ENCODE peak calls at places on chromosomes 2 and 18, in seven cellular contexts. C, E, P, O, A, R and B are unnamed samples. For H3K9me3, the result is how much of the 10 kb centered on the place peaks cover.

GRCh38 chr2:198309673-198310280 is 505.4 kb downstream of the PLCL1 start:
- DNase-seq in O (no peak), C (peak), A (peak), E (peak), R (peak), P (peak), B (peak)

GRCh38 chr2:120313695-120314615 is 32.0 kb upstream of the INHBB start:
- DNase-seq in O (no peak), E (no peak), R (no peak), C (no peak), P (no peak), A (no peak), B (no peak)

GRCh38 chr2:88897718-88898117 is 206.2 kb downstream of the RPIA start:
- DNase-seq in E (no peak), R (no peak), O (no peak), P (no peak), A (no peak), C (no peak), B (no peak)

GRCh38 chr18:79938196-79938595 is 13.3 kb downstream of the SLC66A2 start:
- DNase-seq in R (no peak), E (no peak), O (no peak), A (peak), C (no peak), P (no peak), B (no peak)

GRCh38 chr2:96239091-96239490 is 26.7 kb downstream of the TMEM127 start:
- DNase-seq in A (no peak), P (no peak), O (no peak), E (no peak), C (no peak), R (no peak), B (no peak)

GRCh38 chr18:12659904-12660605 is 2.1 kb upstream of the SPIRE1 start:
- DNase-seq in P (peak), O (no peak), R (peak), A (peak), E (peak), C (no peak), B (peak)

GRCh38 chr2:85165291-85165690 is 32.1 kb downstream of the TCF7L1 start:
- DNase-seq in R (no peak), O (no peak), C (no peak), E (no peak), A (peak), P (no peak), B (no peak)

GRCh38 chr2:203394519-203395227 is 66.5 kb downstream of the ABI2 start:
- DNase-seq in O (no peak), E (no peak), R (peak), P (no peak), C (no peak), A (peak), B (peak)

GRCh38 chr2:147223119-147223518 is 621.7 kb upstream of the ACVR2A start:
- DNase-seq in R (no peak), P (no peak), A (peak), O (no peak), E (no peak), C (no peak), B (no peak)

GRCh38 chr18:708096-708495 is 4.3 kb downstream of the ENOSF1 start:
- DNase-seq in E (no peak), A (no peak), P (no peak), C (no peak), R (no peak), O (peak), B (no peak)

GRCh38 chr2:105671156-105671555 is 73.6 kb upstream of the NCK2 start:
- DNase-seq in P (peak), O (peak), E (no peak), R (no peak), A (no peak), C (no peak), B (no peak)

GRCh38 chr18:78799382-78800089 is 180.1 kb upstream of the SALL3 start:
- DNase-seq in A (no peak), R (no peak), P (no peak), C (no peak), O (no peak), E (no peak), B (no peak)

GRCh38 chr18:78804206-78805030 is 175.2 kb upstream of the SALL3 start:
- DNase-seq in P (no peak), O (no peak), E (no peak), C (no peak), A (no peak), R (no peak), B (no peak)

GRCh38 chr18:78798402-78799175 is 181.0 kb upstream of the SALL3 start:
- DNase-seq in P (no peak), E (no peak), A (no peak), R (no peak), O (no peak), C (no peak), B (no peak)

GRCh38 chr18:78803104-78803503 is 176.5 kb upstream of the SALL3 start:
- DNase-seq in E (no peak), P (no peak), R (no peak), A (no peak), O (no peak), C (no peak), B (no peak)

DNA sequence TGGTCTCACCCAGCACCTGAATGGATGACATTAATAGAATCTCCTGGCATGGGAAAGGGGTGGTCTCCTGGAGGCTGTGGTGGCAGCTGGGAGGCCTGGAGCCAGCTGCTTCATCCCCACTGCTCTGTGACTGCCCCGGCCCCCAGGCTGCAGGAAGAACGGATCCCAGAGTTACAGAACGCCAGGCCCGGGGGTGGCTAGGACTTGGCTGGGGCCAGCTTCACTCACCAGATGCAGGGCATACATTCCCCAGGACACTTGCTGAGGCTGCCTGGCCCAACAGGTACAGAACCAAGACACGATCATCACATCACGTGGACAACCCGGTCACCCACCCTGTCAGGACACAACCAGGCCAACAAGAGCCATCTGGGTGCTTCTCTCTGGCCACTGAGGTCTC is 178.6 kb upstream of the SALL3 start:
- DNase-seq in P (no peak), O (no peak), E (no peak), R (no peak), C (no peak), A (no peak), B (no peak)
- H3K9me3 ChIP-seq in P (under half), O (under half), E (under half), R (under half), C (under half), A (under half), B (under half)

DNA sequence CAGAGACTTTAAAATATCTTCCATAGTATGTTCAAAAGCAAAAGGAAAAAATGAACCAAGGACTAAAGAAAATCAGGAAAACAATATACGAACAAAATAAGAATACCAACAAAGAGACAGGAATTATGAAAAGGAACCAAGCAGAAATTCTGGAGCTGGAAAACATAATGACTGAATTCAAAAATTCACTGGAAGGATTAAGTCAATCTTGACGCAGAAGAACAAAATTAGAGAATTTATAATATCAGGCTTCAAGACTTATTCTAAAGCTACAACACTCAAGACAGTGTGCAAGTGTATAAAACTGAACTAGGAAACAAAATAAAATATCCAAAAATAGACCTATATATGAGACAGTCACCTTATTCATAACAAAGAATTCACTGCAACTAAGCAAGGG is 56.9 kb upstream of the GYPC start:
- DNase-seq in C (no peak), O (no peak), A (no peak), P (no peak), E (no peak), R (no peak), B (no peak)
- H3K9me3 ChIP-seq in C (under half), O (under half), A (under half), P (under half), E (under half), R (under half), B (under half)

DNA sequence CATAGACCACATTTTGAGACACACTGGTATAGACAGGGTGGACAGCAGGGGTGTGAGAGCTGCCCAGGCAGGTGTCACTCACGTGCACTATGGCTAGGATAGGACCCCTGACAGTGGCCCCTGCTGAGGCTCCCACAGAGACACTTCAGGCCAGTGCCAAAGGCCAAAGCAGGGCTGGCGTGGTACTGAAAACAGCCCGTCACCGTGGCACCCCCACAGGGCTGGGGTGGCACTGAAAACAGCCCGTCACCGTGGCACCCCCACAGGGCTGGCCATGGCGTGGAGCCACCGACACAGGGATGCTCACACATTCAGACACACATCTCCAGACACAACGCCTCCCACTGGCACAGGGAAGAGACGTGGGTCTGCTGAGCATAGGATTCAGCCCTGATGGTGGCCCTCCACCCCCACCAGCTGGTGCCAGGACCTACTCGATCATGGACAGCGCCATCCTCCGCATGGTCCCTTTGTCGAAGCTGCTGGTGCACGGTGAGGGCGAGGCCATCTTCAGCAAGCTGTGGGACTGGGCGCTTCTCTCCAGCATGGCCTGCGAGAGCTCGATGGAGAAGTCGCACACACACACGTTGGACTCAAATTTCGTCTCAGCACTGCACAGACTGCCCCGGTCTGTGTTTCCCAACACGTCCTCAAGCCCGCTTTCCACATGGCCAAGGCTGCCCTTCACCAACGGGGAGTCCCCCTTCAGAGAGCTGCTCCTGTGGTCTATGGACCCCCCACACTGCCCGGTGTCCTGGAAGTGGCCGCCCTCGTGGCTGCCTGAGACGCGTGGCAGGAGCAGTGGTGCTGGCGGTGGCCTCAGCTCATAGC is 34.1 kb downstream of the ANKMY1 start:
- DNase-seq in E (no peak), A (peak), R (no peak), C (no peak), P (no peak), O (no peak), B (no peak)
- H3K9me3 ChIP-seq in E (under half), A (under half), R (under half), C (under half), P (under half), O (under half), B (under half)

DNA sequence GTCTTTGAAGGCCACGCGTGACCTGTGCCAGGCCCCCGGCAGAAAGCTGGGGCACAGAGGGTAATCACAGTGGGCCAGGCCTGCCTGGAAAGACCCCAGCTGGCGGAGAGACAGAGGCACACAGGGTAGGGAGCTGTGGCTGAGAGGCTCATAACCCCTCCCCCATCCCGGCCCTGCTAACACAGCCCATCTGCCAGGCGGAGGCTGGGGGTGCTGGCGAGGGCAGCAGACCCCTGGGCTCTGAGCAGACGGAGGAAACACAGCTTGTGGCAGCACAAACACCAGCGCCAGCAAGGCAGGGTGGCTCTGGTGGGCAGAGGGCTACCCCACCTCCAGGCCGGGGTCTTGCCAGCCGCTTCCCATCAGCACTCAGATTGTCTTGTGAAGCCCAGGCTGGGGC is 19.0 kb downstream of the HS6ST1 start:
- DNase-seq in O (no peak), A (no peak), E (no peak), P (no peak), R (no peak), C (no peak), B (no peak)
- H3K9me3 ChIP-seq in O (under half), A (under half), E (under half), P (under half), R (under half), C (under half), B (under half)

DNA sequence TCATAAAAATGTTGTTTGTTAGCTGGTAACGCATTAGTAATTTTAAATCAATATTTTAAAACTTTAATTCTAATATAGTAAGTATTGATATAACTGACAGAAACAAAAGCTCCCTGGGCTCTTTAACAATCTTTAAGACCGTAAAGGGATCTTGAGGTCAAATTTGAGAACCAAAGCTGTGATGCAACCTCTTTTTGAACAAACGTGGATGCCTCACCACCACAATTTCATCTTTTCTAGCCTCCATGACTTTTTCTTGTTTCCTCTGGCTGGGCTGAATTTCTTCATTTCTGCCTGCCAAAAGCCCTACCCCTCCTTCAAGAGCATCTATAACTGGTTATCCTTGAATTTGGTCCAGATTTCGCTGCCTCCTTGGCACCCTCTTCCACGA is 562 bp upstream of the POLE4 start:
- DNase-seq in R (no peak), P (no peak), E (no peak), O (no peak), A (no peak), C (no peak), B (no peak)
- H3K9me3 ChIP-seq in R (under half), P (under half), E (under half), O (under half), A (under half), C (under half), B (under half)